ENCODE peak calls at places on chromosomes 11 and 22, in nine cellular contexts. One of them, this sample, is unnamed.

GRCh38 chr11:12724301-12725046 is 50.3 kb downstream of the TEAD1 start:
- DNase-seq in stomach: peak; percentile 75
- DNase-seq in heart left ventricle: peak; percentile 75
- DNase-seq in CD8-positive, alpha-beta memory T cell: no peak
- DNase-seq in adrenal gland: peak; percentile 89
- DNase-seq in kidney: peak; percentile 88
- DNase-seq in IMR-90: peak; percentile 95
- DNase-seq in pancreas: peak; percentile 52
- DNase-seq in right atrium auricular region: peak; percentile 92
- DNase-seq in this sample: peak; percentile 83

GRCh38 chr11:120339394-120339890 is 3.2 kb downstream of the ARHGEF12 start:
- DNase-seq in stomach: peak; percentile 40
- DNase-seq in heart left ventricle: no peak
- DNase-seq in CD8-positive, alpha-beta memory T cell: no peak
- DNase-seq in adrenal gland: peak; percentile 53
- DNase-seq in kidney: no peak
- DNase-seq in IMR-90: peak; percentile 43
- DNase-seq in pancreas: no peak
- DNase-seq in right atrium auricular region: peak; percentile 70
- DNase-seq in this sample: no peak

GRCh38 chr11:77207618-77208313 is 79.7 kb downstream of the MYO7A start:
- DNase-seq in stomach: no peak
- DNase-seq in heart left ventricle: no peak
- DNase-seq in CD8-positive, alpha-beta memory T cell: no peak
- DNase-seq in adrenal gland: no peak
- DNase-seq in kidney: no peak
- DNase-seq in IMR-90: no peak
- DNase-seq in pancreas: no peak
- DNase-seq in right atrium auricular region: no peak
- DNase-seq in this sample: peak; percentile 46

GRCh38 chr11:64762916-64763803 is 3.4 kb upstream of the PYGM start:
- DNase-seq in stomach: peak; percentile 23
- DNase-seq in heart left ventricle: no peak
- DNase-seq in CD8-positive, alpha-beta memory T cell: peak; percentile 44
- DNase-seq in adrenal gland: peak; percentile 80
- DNase-seq in kidney: peak; percentile 82
- DNase-seq in IMR-90: peak; percentile 79
- DNase-seq in pancreas: no peak
- DNase-seq in right atrium auricular region: no peak
- DNase-seq in this sample: peak; percentile 71

GRCh38 chr22:42797021-42797420 is 60.1 kb downstream of the ARFGAP3 start:
- DNase-seq in stomach: no peak
- DNase-seq in heart left ventricle: no peak
- DNase-seq in CD8-positive, alpha-beta memory T cell: no peak
- DNase-seq in adrenal gland: no peak
- DNase-seq in kidney: no peak
- DNase-seq in IMR-90: peak; percentile 27
- DNase-seq in pancreas: no peak
- DNase-seq in right atrium auricular region: no peak
- DNase-seq in this sample: peak; percentile 82

GRCh38 chr22:20979243-20979809 is 2.8 kb upstream of the LZTR1 start:
- DNase-seq in stomach: peak; percentile 67
- DNase-seq in heart left ventricle: peak; percentile 75
- DNase-seq in CD8-positive, alpha-beta memory T cell: peak; percentile 65
- DNase-seq in adrenal gland: peak; percentile 81
- DNase-seq in kidney: peak; percentile 91
- DNase-seq in IMR-90: peak; percentile 67
- DNase-seq in pancreas: peak; percentile 57
- DNase-seq in right atrium auricular region: no peak
- DNase-seq in this sample: peak; percentile 88

GRCh38 chr11:65429724-65430405 is 7.3 kb downstream of the NEAT1 start:
- DNase-seq in stomach: peak; percentile 80
- DNase-seq in heart left ventricle: peak; percentile 81
- DNase-seq in CD8-positive, alpha-beta memory T cell: peak; percentile 71
- DNase-seq in adrenal gland: peak; percentile 84
- DNase-seq in kidney: peak; percentile 93
- DNase-seq in IMR-90: peak; percentile 80
- DNase-seq in pancreas: peak; percentile 79
- DNase-seq in right atrium auricular region: peak; percentile 73
- DNase-seq in this sample: peak; percentile 89

GRCh38 chr22:27531782-27532530 is 269.6 kb downstream of the MN1 start:
- DNase-seq in stomach: no peak
- DNase-seq in heart left ventricle: no peak
- DNase-seq in CD8-positive, alpha-beta memory T cell: no peak
- DNase-seq in adrenal gland: no peak
- DNase-seq in kidney: no peak
- DNase-seq in IMR-90: peak; percentile 82
- DNase-seq in pancreas: no peak
- DNase-seq in right atrium auricular region: no peak
- DNase-seq in this sample: no peak

GRCh38 chr22:26461188-26461810 is 22.3 kb downstream of the HPS4 start:
- DNase-seq in stomach: peak; percentile 71
- DNase-seq in heart left ventricle: no peak
- DNase-seq in CD8-positive, alpha-beta memory T cell: peak; percentile 57
- DNase-seq in adrenal gland: peak; percentile 69
- DNase-seq in kidney: no peak
- DNase-seq in IMR-90: peak; percentile 28
- DNase-seq in pancreas: peak; percentile 22
- DNase-seq in right atrium auricular region: no peak
- DNase-seq in this sample: peak; percentile 53

GRCh38 chr11:65439331-65440181 is 17.0 kb downstream of the NEAT1 start:
- DNase-seq in stomach: peak; percentile 24
- DNase-seq in heart left ventricle: no peak
- DNase-seq in CD8-positive, alpha-beta memory T cell: peak; percentile 23
- DNase-seq in adrenal gland: peak; percentile 52
- DNase-seq in kidney: no peak
- DNase-seq in IMR-90: peak; percentile 48
- DNase-seq in pancreas: no peak
- DNase-seq in right atrium auricular region: peak; percentile 57
- DNase-seq in this sample: no peak

GRCh38 chr11:12005476-12005875 is 3.0 kb downstream of the DKK3 start:
- DNase-seq in stomach: no peak
- DNase-seq in heart left ventricle: no peak
- DNase-seq in CD8-positive, alpha-beta memory T cell: no peak
- DNase-seq in adrenal gland: no peak
- DNase-seq in kidney: no peak
- DNase-seq in IMR-90: peak; percentile 89
- DNase-seq in pancreas: no peak
- DNase-seq in right atrium auricular region: no peak
- DNase-seq in this sample: no peak

GRCh38 chr11:96748639-96749370 is 359.0 kb downstream of the JRKL start:
- DNase-seq in stomach: no peak
- DNase-seq in heart left ventricle: no peak
- DNase-seq in CD8-positive, alpha-beta memory T cell: no peak
- DNase-seq in adrenal gland: no peak
- DNase-seq in kidney: no peak
- DNase-seq in IMR-90: peak; percentile 46
- DNase-seq in pancreas: no peak
- DNase-seq in right atrium auricular region: no peak
- DNase-seq in this sample: no peak

GRCh38 chr11:34339149-34340064 is 18.4 kb downstream of the ABTB2 start:
- DNase-seq in stomach: no peak
- DNase-seq in heart left ventricle: no peak
- DNase-seq in CD8-positive, alpha-beta memory T cell: no peak
- DNase-seq in adrenal gland: no peak
- DNase-seq in kidney: no peak
- DNase-seq in IMR-90: no peak
- DNase-seq in pancreas: no peak
- DNase-seq in right atrium auricular region: no peak
- DNase-seq in this sample: no peak

DNA sequence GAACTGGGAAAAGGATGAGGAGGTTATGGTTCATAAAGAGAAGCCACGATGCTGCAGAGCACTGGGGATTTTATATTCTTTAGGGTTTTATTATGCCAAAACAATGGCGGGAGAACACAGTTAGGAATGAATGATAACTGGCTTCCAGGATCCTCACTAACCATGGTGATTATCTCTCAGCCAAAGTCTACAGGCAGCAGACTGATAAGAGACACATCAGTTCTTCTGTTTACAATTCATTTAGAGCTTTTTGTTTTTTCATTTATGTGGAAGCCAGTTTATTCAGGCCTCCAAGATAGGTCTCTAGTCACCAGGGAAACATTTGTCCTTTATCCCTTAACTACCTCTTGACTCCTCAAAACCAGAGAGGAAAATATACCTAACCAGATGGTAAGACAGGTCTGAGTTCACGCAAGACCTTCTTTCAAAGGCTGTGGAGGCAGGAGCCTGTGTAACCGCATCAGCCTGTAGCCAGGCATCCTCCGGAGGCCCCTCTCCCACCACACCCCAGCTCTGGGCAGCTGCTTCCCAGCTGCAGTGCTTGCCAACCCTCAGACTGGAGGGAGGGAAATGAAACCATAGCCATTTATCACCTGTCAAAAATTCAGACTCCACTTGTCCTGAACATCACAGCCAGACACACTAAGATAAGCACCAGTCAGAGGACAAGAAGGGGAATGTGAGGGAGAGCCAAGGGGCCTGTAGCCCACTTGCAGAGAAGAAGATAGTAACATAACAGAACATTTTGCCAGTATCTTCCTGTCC is 57.2 kb upstream of the FAM181B start:
- DNase-seq in stomach: no peak
- DNase-seq in heart left ventricle: no peak
- DNase-seq in CD8-positive, alpha-beta memory T cell: no peak
- DNase-seq in adrenal gland: no peak
- DNase-seq in kidney: no peak
- DNase-seq in IMR-90: no peak
- DNase-seq in pancreas: no peak
- DNase-seq in right atrium auricular region: no peak
- DNase-seq in this sample: peak; percentile 58
- H3K27ac ChIP-seq in stomach: no peak overlapping the region
- H3K27ac ChIP-seq in heart left ventricle: no peak overlapping the region
- H3K27ac ChIP-seq in CD8-positive, alpha-beta memory T cell: peak overlapping the region; percentile 55
- H3K27ac ChIP-seq in adrenal gland: no peak overlapping the region
- H3K27ac ChIP-seq in kidney: no peak overlapping the region
- H3K27ac ChIP-seq in IMR-90: no peak overlapping the region
- H3K27ac ChIP-seq in pancreas: no peak overlapping the region
- H3K27ac ChIP-seq in right atrium auricular region: peak overlapping the region; percentile 78
- H3K27ac ChIP-seq in this sample: peak overlapping the region; percentile 39

GRCh38 chr22:47589271-47590250 is 827.1 kb downstream of the TBC1D22A start:
- DNase-seq in stomach: peak; percentile 17
- DNase-seq in heart left ventricle: no peak
- DNase-seq in CD8-positive, alpha-beta memory T cell: no peak
- DNase-seq in adrenal gland: no peak
- DNase-seq in kidney: no peak
- DNase-seq in IMR-90: no peak
- DNase-seq in pancreas: no peak
- DNase-seq in right atrium auricular region: no peak
- DNase-seq in this sample: no peak
- H3K9me3 ChIP-seq in stomach: peaks cover under 1% of the 10 kb centered on the region
- H3K9me3 ChIP-seq in heart left ventricle: no peaks in the 10 kb centered on the region
- H3K9me3 ChIP-seq in CD8-positive, alpha-beta memory T cell: no peaks in the 10 kb centered on the region
- H3K9me3 ChIP-seq in adrenal gland: no peaks in the 10 kb centered on the region
- H3K9me3 ChIP-seq in kidney: no peaks in the 10 kb centered on the region
- H3K9me3 ChIP-seq in IMR-90: peaks cover 48% of the 10 kb centered on the region
- H3K9me3 ChIP-seq in pancreas: no peaks in the 10 kb centered on the region
- H3K9me3 ChIP-seq in right atrium auricular region: peaks cover under 1% of the 10 kb centered on the region
- H3K9me3 ChIP-seq in this sample: no peaks in the 10 kb centered on the region

GRCh38 chr22:29270475-29271271 is 2.6 kb downstream of the EWSR1 start:
- DNase-seq in stomach: no peak
- DNase-seq in heart left ventricle: no peak
- DNase-seq in CD8-positive, alpha-beta memory T cell: no peak
- DNase-seq in adrenal gland: no peak
- DNase-seq in kidney: no peak
- DNase-seq in IMR-90: peak; percentile 58
- DNase-seq in pancreas: no peak
- DNase-seq in right atrium auricular region: peak; percentile 52
- DNase-seq in this sample: no peak
- H3K4me1 ChIP-seq in stomach: peaks cover 86% of the 10 kb centered on the region
- H3K4me1 ChIP-seq in heart left ventricle: peaks cover 47% of the 10 kb centered on the region
- H3K4me1 ChIP-seq in CD8-positive, alpha-beta memory T cell: peaks cover 73% of the 10 kb centered on the region
- H3K4me1 ChIP-seq in adrenal gland: peaks cover 74% of the 10 kb centered on the region
- H3K4me1 ChIP-seq in kidney: peaks cover 37% of the 10 kb centered on the region
- H3K4me1 ChIP-seq in IMR-90: peaks cover 17% of the 10 kb centered on the region
- H3K4me1 ChIP-seq in pancreas: peaks cover 53% of the 10 kb centered on the region
- H3K4me1 ChIP-seq in right atrium auricular region: no peaks in the 10 kb centered on the region
- H3K4me1 ChIP-seq in this sample: peaks cover 9% of the 10 kb centered on the region

GRCh38 chr22:18157714-18158028 is 7.7 kb downstream of the USP18 start:
- DNase-seq in stomach: no peak
- DNase-seq in heart left ventricle: no peak
- DNase-seq in CD8-positive, alpha-beta memory T cell: no peak
- DNase-seq in adrenal gland: no peak
- DNase-seq in kidney: no peak
- DNase-seq in IMR-90: no peak
- DNase-seq in pancreas: no peak
- DNase-seq in right atrium auricular region: no peak
- DNase-seq in this sample: no peak
- H3K27ac ChIP-seq in stomach: peak overlapping the region; percentile 69
- H3K27ac ChIP-seq in heart left ventricle: peak overlapping the region; percentile 40
- H3K27ac ChIP-seq in CD8-positive, alpha-beta memory T cell: no peak overlapping the region
- H3K27ac ChIP-seq in adrenal gland: no peak overlapping the region
- H3K27ac ChIP-seq in kidney: no peak overlapping the region
- H3K27ac ChIP-seq in IMR-90: peak overlapping the region; percentile 88
- H3K27ac ChIP-seq in pancreas: no peak overlapping the region
- H3K27ac ChIP-seq in right atrium auricular region: peak overlapping the region; percentile 46
- H3K27ac ChIP-seq in this sample: no peak overlapping the region

DNA sequence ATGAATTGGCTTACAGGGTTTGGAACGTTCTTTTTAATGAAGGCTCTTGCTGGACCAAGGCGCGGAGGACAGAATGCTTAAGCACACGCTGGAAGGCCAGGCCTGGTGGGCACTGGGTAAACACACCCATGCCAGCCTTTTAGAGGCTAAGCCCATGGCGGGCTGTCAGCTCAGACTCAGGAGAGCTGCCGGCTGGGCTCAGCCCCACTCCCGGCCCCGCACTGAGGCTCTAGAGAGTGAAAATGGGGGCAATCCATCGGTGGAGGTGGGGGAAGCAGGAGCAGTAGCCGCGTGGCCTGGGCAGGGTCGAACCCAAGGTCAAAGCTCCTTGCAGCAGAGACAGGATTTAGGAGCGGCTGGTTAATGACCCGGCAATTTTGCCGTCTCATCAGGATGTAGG is 1157.4 kb downstream of the BRD1 start:
- DNase-seq in stomach: no peak
- DNase-seq in heart left ventricle: no peak
- DNase-seq in CD8-positive, alpha-beta memory T cell: no peak
- DNase-seq in adrenal gland: no peak
- DNase-seq in kidney: no peak
- DNase-seq in IMR-90: no peak
- DNase-seq in pancreas: no peak
- DNase-seq in right atrium auricular region: no peak
- DNase-seq in this sample: no peak
- H3K9me3 ChIP-seq in stomach: peaks cover 27% of the 10 kb centered on the region
- H3K9me3 ChIP-seq in heart left ventricle: no peaks in the 10 kb centered on the region
- H3K9me3 ChIP-seq in CD8-positive, alpha-beta memory T cell: no peaks in the 10 kb centered on the region
- H3K9me3 ChIP-seq in adrenal gland: no peaks in the 10 kb centered on the region
- H3K9me3 ChIP-seq in kidney: no peaks in the 10 kb centered on the region
- H3K9me3 ChIP-seq in IMR-90: peaks cover 39% of the 10 kb centered on the region
- H3K9me3 ChIP-seq in pancreas: no peaks in the 10 kb centered on the region
- H3K9me3 ChIP-seq in right atrium auricular region: peaks cover 21% of the 10 kb centered on the region
- H3K9me3 ChIP-seq in this sample: peaks cover 3% of the 10 kb centered on the region

GRCh38 chr11:115409116-115409663 is 95.0 kb downstream of the CADM1 start:
- DNase-seq in stomach: no peak
- DNase-seq in heart left ventricle: no peak
- DNase-seq in CD8-positive, alpha-beta memory T cell: no peak
- DNase-seq in adrenal gland: no peak
- DNase-seq in kidney: no peak
- DNase-seq in IMR-90: no peak
- DNase-seq in pancreas: no peak
- DNase-seq in right atrium auricular region: no peak
- DNase-seq in this sample: no peak
- H3K4me1 ChIP-seq in stomach: peaks cover 30% of the 10 kb centered on the region
- H3K4me1 ChIP-seq in heart left ventricle: no peaks in the 10 kb centered on the region
- H3K4me1 ChIP-seq in CD8-positive, alpha-beta memory T cell: no peaks in the 10 kb centered on the region
- H3K4me1 ChIP-seq in adrenal gland: peaks cover 13% of the 10 kb centered on the region
- H3K4me1 ChIP-seq in kidney: no peaks in the 10 kb centered on the region
- H3K4me1 ChIP-seq in IMR-90: peaks cover 3% of the 10 kb centered on the region
- H3K4me1 ChIP-seq in pancreas: no peaks in the 10 kb centered on the region
- H3K4me1 ChIP-seq in right atrium auricular region: no peaks in the 10 kb centered on the region
- H3K4me1 ChIP-seq in this sample: no peaks in the 10 kb centered on the region

This sample was measured in right cardiac atrium.